ENCODE peak calls at places on chromosomes 13 and 19, in ten cellular contexts. B is kidney tubule cell; H is ureter; L is T-helper 17 cell; Z is DMS 273 treated with DMSO at 0.1 percent for 48 hours; C is NCI-H1930; T is T-helper 2 cell treated with Interferon-gamma antibody and Interleukin-4, amounts not matched to agents 5 μg/mL and 100 μg/mL, for 36 hours; R is stimulated activated CD8-positive, alpha-beta memory T cell treated with anti-CD3 and anti-CD28 coated beads, Interleukin-4, amount 100 ng/mL, for 24 hours; N is activated naive CD4-positive, alpha-beta T cell treated with anti-CD3 and anti-CD28 coated beads for 36 hours; J is K562. A is an unnamed sample.

GRCh38 chr19:38266981-38267597 is 2.7 kb downstream of the SPINT2 start:
- DNase-seq in B (peak; percentile 92), H (no peak), L (no peak), Z (no peak), C (no peak), T (no peak), R (no peak), N (no peak), J (peak; percentile 42), A (no peak)

GRCh38 chr19:1952635-1953034 is 11.7 kb downstream of the CSNK1G2 start:
- DNase-seq in B (no peak), H (no peak), L (no peak), Z (no peak), C (no peak), T (no peak), R (no peak), N (no peak), J (no peak), A (no peak)

GRCh38 chr19:11324748-11325389 is 14.6 kb downstream of the RAB3D start:
- DNase-seq in B (no peak), H (no peak), L (no peak), Z (no peak), C (no peak), T (no peak), R (no peak), N (no peak), J (no peak), A (no peak)

GRCh38 chr13:54144809-54145208 is 1116.2 kb downstream of the OLFM4 start:
- DNase-seq in B (no peak), H (no peak), L (no peak), Z (no peak), C (no peak), T (no peak), R (no peak), N (no peak), J (no peak), A (no peak)

GRCh38 chr13:100602472-100603142 is 14.0 kb upstream of the GGACT start:
- DNase-seq in B (no peak), H (no peak), L (no peak), Z (no peak), C (no peak), T (no peak), R (no peak), N (no peak), J (no peak), A (no peak)

GRCh38 chr13:73708393-73708985 is 425.7 kb downstream of the KLF12 start:
- DNase-seq in B (peak; percentile 70), H (peak; percentile 57), L (no peak), Z (no peak), C (peak; percentile 43), T (no peak), R (no peak), N (peak; percentile 73), J (peak; percentile 31), A (no peak)

GRCh38 chr13:97369269-97369893 is 64.6 kb upstream of the RAP2A start:
- DNase-seq in B (peak; percentile 10), H (no peak), L (no peak), Z (no peak), C (no peak), T (no peak), R (no peak), N (no peak), J (no peak), A (no peak)

GRCh38 chr13:55307909-55308308 is 1832.8 kb upstream of the PRR20A start:
- DNase-seq in B (no peak), H (no peak), L (no peak), Z (no peak), C (no peak), T (no peak), R (no peak), N (no peak), J (no peak), A (no peak)

GRCh38 chr13:114043421-114044053 is 69.7 kb upstream of the C13orf46 start:
- DNase-seq in B (peak; percentile 61), H (no peak), L (no peak), Z (no peak), C (no peak), T (no peak), R (no peak), N (peak; percentile 25), J (no peak), A (no peak)

GRCh38 chr19:1019980-1020867 is 699 bp downstream of the TMEM259 start:
- DNase-seq in B (peak; percentile 32), H (no peak), L (no peak), Z (no peak), C (no peak), T (peak; percentile 21), R (no peak), N (no peak), J (no peak), A (no peak)

A was measured in RWPE2.